ENCODE peak calls at places on chromosomes 7 and 10, in ten cellular contexts. One of them, this sample, is unnamed.

GRCh38 chr7:95430864-95431263 is 4.0 kb downstream of the PON2 start:
- DNase-seq in ovary: no peak
- DNase-seq in HCT116: no peak
- DNase-seq in breast epithelium: no peak
- DNase-seq in esophagus muscularis mucosa: no peak
- DNase-seq in transverse colon: peak; percentile 44
- DNase-seq in tibial nerve: no peak
- DNase-seq in stomach: no peak
- DNase-seq in heart left ventricle: no peak
- DNase-seq in A549: peak; percentile 87
- DNase-seq in this sample: no peak

GRCh38 chr10:103757531-103758293 is 97.7 kb downstream of the SH3PXD2A start:
- DNase-seq in HCT116: no peak
- DNase-seq in breast epithelium: peak; percentile 51
- DNase-seq in transverse colon: peak; percentile 45
- DNase-seq in ovary: no peak
- DNase-seq in heart left ventricle: peak; percentile 71
- DNase-seq in esophagus muscularis mucosa: no peak
- DNase-seq in A549: peak; percentile 65
- DNase-seq in tibial nerve: peak; percentile 27
- DNase-seq in stomach: no peak
- DNase-seq in this sample: peak; percentile 56

GRCh38 chr10:132255489-132256344 is 52.0 kb downstream of the STK32C start:
- DNase-seq in stomach: no peak
- DNase-seq in tibial nerve: no peak
- DNase-seq in HCT116: no peak
- DNase-seq in ovary: no peak
- DNase-seq in esophagus muscularis mucosa: no peak
- DNase-seq in A549: no peak
- DNase-seq in heart left ventricle: no peak
- DNase-seq in transverse colon: no peak
- DNase-seq in breast epithelium: no peak
- DNase-seq in this sample: no peak

GRCh38 chr10:132612571-132613504 is 75.3 kb downstream of the INPP5A start:
- DNase-seq in heart left ventricle: no peak
- DNase-seq in breast epithelium: no peak
- DNase-seq in transverse colon: no peak
- DNase-seq in HCT116: no peak
- DNase-seq in tibial nerve: no peak
- DNase-seq in stomach: no peak
- DNase-seq in ovary: peak; percentile 28
- DNase-seq in A549: no peak
- DNase-seq in esophagus muscularis mucosa: no peak
- DNase-seq in this sample: peak; percentile 34

GRCh38 chr7:35185908-35186731 is 67.8 kb downstream of the TBX20 start:
- DNase-seq in ovary: peak; percentile 18
- DNase-seq in breast epithelium: no peak
- DNase-seq in transverse colon: no peak
- DNase-seq in HCT116: no peak
- DNase-seq in A549: no peak
- DNase-seq in tibial nerve: no peak
- DNase-seq in stomach: no peak
- DNase-seq in esophagus muscularis mucosa: no peak
- DNase-seq in heart left ventricle: peak; percentile 72
- DNase-seq in this sample: no peak

GRCh38 chr10:24737001-24737400 is 13.3 kb upstream of the ARHGAP21 start:
- DNase-seq in ovary: no peak
- DNase-seq in transverse colon: no peak
- DNase-seq in esophagus muscularis mucosa: no peak
- DNase-seq in heart left ventricle: no peak
- DNase-seq in breast epithelium: no peak
- DNase-seq in stomach: no peak
- DNase-seq in A549: no peak
- DNase-seq in tibial nerve: no peak
- DNase-seq in HCT116: no peak
- DNase-seq in this sample: no peak

GRCh38 chr10:58384536-58384998 is 643 bp upstream of the TFAM start:
- DNase-seq in esophagus muscularis mucosa: no peak
- DNase-seq in HCT116: no peak
- DNase-seq in tibial nerve: no peak
- DNase-seq in heart left ventricle: no peak
- DNase-seq in A549: no peak
- DNase-seq in stomach: no peak
- DNase-seq in ovary: no peak
- DNase-seq in transverse colon: no peak
- DNase-seq in breast epithelium: no peak
- DNase-seq in this sample: no peak

GRCh38 chr7:151782598-151783448 is 94.1 kb downstream of the PRKAG2 start:
- DNase-seq in esophagus muscularis mucosa: peak; percentile 94
- DNase-seq in tibial nerve: peak; percentile 67
- DNase-seq in HCT116: peak; percentile 53
- DNase-seq in stomach: peak; percentile 79
- DNase-seq in breast epithelium: peak; percentile 47
- DNase-seq in A549: peak; percentile 90
- DNase-seq in transverse colon: peak; percentile 69
- DNase-seq in ovary: peak; percentile 74
- DNase-seq in heart left ventricle: peak; percentile 74
- DNase-seq in this sample: peak; percentile 52

GRCh38 chr7:77811895-77812685 is 13.5 kb downstream of the PHTF2 start:
- DNase-seq in breast epithelium: no peak
- DNase-seq in transverse colon: no peak
- DNase-seq in tibial nerve: no peak
- DNase-seq in ovary: no peak
- DNase-seq in heart left ventricle: no peak
- DNase-seq in stomach: no peak
- DNase-seq in esophagus muscularis mucosa: no peak
- DNase-seq in A549: no peak
- DNase-seq in HCT116: no peak
- DNase-seq in this sample: no peak

GRCh38 chr7:123115331-123115730 is 84.4 kb downstream of the SLC13A1 start:
- DNase-seq in breast epithelium: no peak
- DNase-seq in A549: no peak
- DNase-seq in ovary: no peak
- DNase-seq in tibial nerve: no peak
- DNase-seq in esophagus muscularis mucosa: no peak
- DNase-seq in heart left ventricle: no peak
- DNase-seq in transverse colon: no peak
- DNase-seq in stomach: no peak
- DNase-seq in HCT116: no peak
- DNase-seq in this sample: no peak

GRCh38 chr7:45889367-45890067 is 1.2 kb downstream of the IGFBP1 start:
- DNase-seq in heart left ventricle: no peak
- DNase-seq in breast epithelium: no peak
- DNase-seq in esophagus muscularis mucosa: peak; percentile 62
- DNase-seq in HCT116: no peak
- DNase-seq in ovary: no peak
- DNase-seq in tibial nerve: no peak
- DNase-seq in transverse colon: no peak
- DNase-seq in A549: no peak
- DNase-seq in stomach: no peak
- DNase-seq in this sample: no peak

GRCh38 chr10:120949511-120950102 is 98.4 kb downstream of the WDR11 start:
- DNase-seq in HCT116: no peak
- DNase-seq in esophagus muscularis mucosa: no peak
- DNase-seq in tibial nerve: no peak
- DNase-seq in transverse colon: no peak
- DNase-seq in heart left ventricle: no peak
- DNase-seq in stomach: no peak
- DNase-seq in A549: no peak
- DNase-seq in breast epithelium: no peak
- DNase-seq in ovary: no peak
- DNase-seq in this sample: no peak

GRCh38 chr10:75432176-75432575 is 752 bp downstream of the LRMDA start:
- DNase-seq in A549: no peak
- DNase-seq in heart left ventricle: no peak
- DNase-seq in stomach: peak; percentile 56
- DNase-seq in esophagus muscularis mucosa: no peak
- DNase-seq in ovary: peak; percentile 45
- DNase-seq in HCT116: no peak
- DNase-seq in tibial nerve: no peak
- DNase-seq in breast epithelium: no peak
- DNase-seq in transverse colon: no peak
- DNase-seq in this sample: no peak

GRCh38 chr7:100049441-100050291 is at the start of gene ZSCAN21:
- DNase-seq in breast epithelium: peak; percentile 76
- DNase-seq in A549: peak; percentile 88
- DNase-seq in transverse colon: peak; percentile 87
- DNase-seq in tibial nerve: peak; percentile 79
- DNase-seq in ovary: peak; percentile 94
- DNase-seq in stomach: peak; percentile 85
- DNase-seq in heart left ventricle: peak; percentile 89
- DNase-seq in HCT116: peak; percentile 38
- DNase-seq in esophagus muscularis mucosa: peak; percentile 96
- DNase-seq in this sample: peak; percentile 77

GRCh38 chr10:114026189-114027040 is 17.3 kb upstream of the ADRB1 start:
- DNase-seq in ovary: no peak
- DNase-seq in stomach: no peak
- DNase-seq in esophagus muscularis mucosa: no peak
- DNase-seq in breast epithelium: no peak
- DNase-seq in HCT116: peak; percentile 58
- DNase-seq in transverse colon: no peak
- DNase-seq in heart left ventricle: no peak
- DNase-seq in A549: peak; percentile 67
- DNase-seq in tibial nerve: no peak
- DNase-seq in this sample: no peak

GRCh38 chr7:90618880-90619279 is 22.8 kb downstream of the CDK14 start:
- DNase-seq in HCT116: no peak
- DNase-seq in A549: no peak
- DNase-seq in breast epithelium: no peak
- DNase-seq in esophagus muscularis mucosa: no peak
- DNase-seq in stomach: no peak
- DNase-seq in tibial nerve: no peak
- DNase-seq in heart left ventricle: no peak
- DNase-seq in transverse colon: no peak
- DNase-seq in ovary: no peak
- DNase-seq in this sample: no peak

GRCh38 chr7:4550117-4550516 is 132.0 kb upstream of the FOXK1 start:
- DNase-seq in esophagus muscularis mucosa: no peak
- DNase-seq in tibial nerve: no peak
- DNase-seq in transverse colon: no peak
- DNase-seq in HCT116: no peak
- DNase-seq in A549: no peak
- DNase-seq in breast epithelium: no peak
- DNase-seq in ovary: no peak
- DNase-seq in stomach: no peak
- DNase-seq in heart left ventricle: no peak
- DNase-seq in this sample: no peak
- H3K4me3 ChIP-seq in esophagus muscularis mucosa: no peak overlapping the region
- H3K4me3 ChIP-seq in tibial nerve: no peak overlapping the region
- H3K4me3 ChIP-seq in transverse colon: no peak overlapping the region
- H3K4me3 ChIP-seq in HCT116: no peak overlapping the region
- H3K4me3 ChIP-seq in A549: no peak overlapping the region
- H3K4me3 ChIP-seq in breast epithelium: no peak overlapping the region
- H3K4me3 ChIP-seq in ovary: no peak overlapping the region
- H3K4me3 ChIP-seq in stomach: no peak overlapping the region
- H3K4me3 ChIP-seq in heart left ventricle: no peak overlapping the region
- H3K4me3 ChIP-seq in this sample: no peak overlapping the region

GRCh38 chr7:6729492-6730342 is 23.0 kb upstream of the ZNF12 start:
- DNase-seq in tibial nerve: peak; percentile 69
- DNase-seq in A549: peak; percentile 80
- DNase-seq in stomach: peak; percentile 93
- DNase-seq in HCT116: peak; percentile 85
- DNase-seq in ovary: peak; percentile 89
- DNase-seq in breast epithelium: peak; percentile 80
- DNase-seq in esophagus muscularis mucosa: peak; percentile 97
- DNase-seq in heart left ventricle: peak; percentile 97
- DNase-seq in transverse colon: peak; percentile 94
- DNase-seq in this sample: peak; percentile 86
- TF ChIP-seq POLR2A in tibial nerve: no peak
- TF ChIP-seq POLR2A in A549: peak; percentile 82
- TF ChIP-seq POLR2A in stomach: no peak
- TF ChIP-seq POLR2A in HCT116: peak; percentile 75
- TF ChIP-seq POLR2A in ovary: no peak
- TF ChIP-seq POLR2A in breast epithelium: peak; percentile 22
- TF ChIP-seq POLR2A in esophagus muscularis mucosa: no peak
- TF ChIP-seq POLR2A in heart left ventricle: peak; percentile 0
- TF ChIP-seq POLR2A in transverse colon: peak; percentile 61
- TF ChIP-seq POLR2A in this sample: peak; percentile 56

DNA sequence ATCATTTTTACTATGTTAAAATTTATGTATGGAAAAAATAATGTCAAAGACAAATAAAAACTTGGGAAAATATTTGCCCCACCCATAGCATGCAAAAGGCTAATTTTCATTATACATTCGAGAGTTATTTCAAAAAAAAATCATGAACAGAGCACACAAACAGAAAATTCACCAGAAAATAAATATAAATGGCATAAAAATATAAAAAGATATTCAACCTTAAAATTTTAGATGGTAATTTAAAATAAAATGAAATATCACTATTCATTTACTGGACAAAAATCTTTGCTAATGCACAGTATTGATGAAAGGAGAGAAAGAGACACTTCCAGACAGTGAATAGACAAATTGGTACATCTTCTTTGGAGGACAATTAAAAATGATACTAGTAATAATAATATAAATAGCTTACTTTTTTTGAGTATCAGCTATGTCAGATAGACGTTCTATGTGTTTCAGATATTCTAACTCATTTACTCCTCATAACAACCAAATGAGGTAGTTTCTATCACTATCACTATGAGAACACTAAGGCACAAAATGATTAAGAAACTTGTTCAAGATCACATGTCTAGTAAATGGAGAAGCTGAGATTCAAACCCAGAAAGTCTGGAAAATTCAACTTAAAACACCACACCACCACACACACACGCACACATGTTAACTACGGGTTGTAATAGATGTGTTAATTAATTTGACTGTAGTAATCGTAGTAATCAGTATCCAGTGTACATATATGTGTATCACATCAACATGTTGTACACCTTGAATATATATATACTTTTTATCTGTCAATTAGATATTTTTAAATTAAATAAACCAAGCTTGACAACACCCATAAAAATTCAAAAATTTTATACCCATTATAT is 63.0 kb downstream of the CCDC71L start:
- DNase-seq in transverse colon: no peak
- DNase-seq in ovary: no peak
- DNase-seq in A549: no peak
- DNase-seq in HCT116: no peak
- DNase-seq in heart left ventricle: no peak
- DNase-seq in esophagus muscularis mucosa: no peak
- DNase-seq in breast epithelium: no peak
- DNase-seq in stomach: no peak
- DNase-seq in tibial nerve: no peak
- DNase-seq in this sample: no peak
- H3K4me3 ChIP-seq in transverse colon: no peak overlapping the region
- H3K4me3 ChIP-seq in ovary: no peak overlapping the region
- H3K4me3 ChIP-seq in A549: peak overlapping the region; percentile 15
- H3K4me3 ChIP-seq in HCT116: no peak overlapping the region
- H3K4me3 ChIP-seq in heart left ventricle: peak overlapping the region; percentile 43
- H3K4me3 ChIP-seq in esophagus muscularis mucosa: peak overlapping the region; percentile 28
- H3K4me3 ChIP-seq in breast epithelium: no peak overlapping the region
- H3K4me3 ChIP-seq in stomach: peak overlapping the region; percentile 45
- H3K4me3 ChIP-seq in tibial nerve: no peak overlapping the region
- H3K4me3 ChIP-seq in this sample: no peak overlapping the region

DNA sequence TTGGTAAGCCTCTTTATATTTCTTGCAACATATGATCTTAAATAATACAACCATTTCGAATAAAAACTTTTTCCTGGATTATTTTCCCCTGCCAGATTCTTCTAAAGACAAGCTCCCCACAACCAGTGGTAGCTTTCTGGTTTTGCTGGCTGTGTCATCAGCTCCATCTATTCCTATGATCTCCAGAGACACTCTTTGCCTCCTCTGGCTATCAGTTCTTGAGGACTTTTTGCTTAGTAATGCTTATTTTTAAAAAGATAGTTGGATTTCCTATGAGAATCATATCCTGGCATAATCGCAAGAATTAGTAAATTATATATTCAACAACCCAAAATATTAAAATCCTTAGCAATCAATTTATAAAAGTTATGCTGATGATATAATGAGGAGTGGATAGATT is 103.8 kb upstream of the SLC26A5 start:
- DNase-seq in HCT116: no peak
- DNase-seq in ovary: no peak
- DNase-seq in esophagus muscularis mucosa: no peak
- DNase-seq in transverse colon: no peak
- DNase-seq in heart left ventricle: no peak
- DNase-seq in breast epithelium: no peak
- DNase-seq in stomach: no peak
- DNase-seq in tibial nerve: no peak
- DNase-seq in A549: no peak
- DNase-seq in this sample: no peak
- TF ChIP-seq POLR2A in HCT116: no peak
- TF ChIP-seq POLR2A in ovary: no peak
- TF ChIP-seq POLR2A in esophagus muscularis mucosa: no peak
- TF ChIP-seq POLR2A in transverse colon: no peak
- TF ChIP-seq POLR2A in heart left ventricle: no peak
- TF ChIP-seq POLR2A in breast epithelium: no peak
- TF ChIP-seq POLR2A in stomach: no peak
- TF ChIP-seq POLR2A in tibial nerve: no peak
- TF ChIP-seq POLR2A in A549: no peak
- TF ChIP-seq POLR2A in this sample: no peak

This sample was measured in prostate gland.